ENCODE peak calls at places on chromosomes 6 and 20, in nine cellular contexts. H, S, C, Y, I, L, W, D and G are unnamed samples.

GRCh38 chr20:24694157-24694726 is 224.8 kb downstream of the SYNDIG1 start:
- DNase-seq in H (peak; percentile 62), S (no peak), C (no peak), Y (peak; percentile 58), I (no peak), L (peak; percentile 37), W (no peak), D (no peak), G (no peak)

GRCh38 chr20:12575352-12576095 is 433.2 kb upstream of the SPTLC3 start:
- DNase-seq in H (peak; percentile 75), S (no peak), C (no peak), Y (no peak), I (peak; percentile 34), L (peak; percentile 77), W (peak; percentile 59), D (no peak), G (no peak)

GRCh38 chr6:15285682-15286294 is 39.9 kb downstream of the JARID2 start:
- DNase-seq in H (no peak), S (peak; percentile 32), C (no peak), Y (no peak), I (no peak), L (no peak), W (no peak), D (no peak), G (no peak)

GRCh38 chr6:45709834-45710233 is 305.8 kb downstream of the CLIC5 start:
- DNase-seq in H (no peak), S (no peak), C (no peak), Y (no peak), I (no peak), L (no peak), W (no peak), D (peak; percentile 47), G (no peak)

GRCh38 chr20:22583773-22584629 is at the start of gene FOXA2:
- DNase-seq in H (no peak), S (no peak), C (no peak), Y (peak; percentile 95), I (no peak), L (no peak), W (peak; percentile 92), D (no peak), G (peak; percentile 83)

GRCh38 chr6:98487612-98488011 is 346.8 kb upstream of the POU3F2 start:
- DNase-seq in H (no peak), S (no peak), C (no peak), Y (no peak), I (no peak), L (no peak), W (no peak), D (no peak), G (no peak)

GRCh38 chr20:3340443-3340842 is 67.0 kb downstream of the DNAAF9 start:
- DNase-seq in H (peak; percentile 59), S (peak; percentile 15), C (no peak), Y (peak; percentile 91), I (peak; percentile 69), L (no peak), W (peak; percentile 85), D (no peak), G (no peak)

GRCh38 chr6:52734072-52734471 is 29.2 kb downstream of the GSTA2 start:
- DNase-seq in H (no peak), S (no peak), C (no peak), Y (no peak), I (no peak), L (no peak), W (no peak), D (no peak), G (no peak)

GRCh38 chr20:11783102-11783861 is 134.4 kb upstream of the BTBD3 start:
- DNase-seq in H (no peak), S (no peak), C (no peak), Y (no peak), I (no peak), L (no peak), W (no peak), D (no peak), G (no peak)

GRCh38 chr6:34305982-34306702 is 57.3 kb upstream of the SMIM29 start:
- DNase-seq in H (peak; percentile 52), S (no peak), C (no peak), Y (no peak), I (peak; percentile 52), L (peak; percentile 36), W (no peak), D (no peak), G (no peak)

GRCh38 chr6:108927927-108928326 is 79.7 kb downstream of the ARMC2 start:
- DNase-seq in H (no peak), S (peak; percentile 31), C (no peak), Y (no peak), I (no peak), L (no peak), W (no peak), D (no peak), G (no peak)

GRCh38 chr20:57384486-57384885 is 6.7 kb upstream of the RBM38 start:
- DNase-seq in H (no peak), S (no peak), C (no peak), Y (no peak), I (no peak), L (no peak), W (no peak), D (no peak), G (no peak)

GRCh38 chr6:17001188-17001587 is 100.7 kb upstream of the STMND1 start:
- DNase-seq in H (no peak), S (peak; percentile 56), C (no peak), Y (no peak), I (no peak), L (no peak), W (no peak), D (no peak), G (no peak)

GRCh38 chr6:126039284-126039683 is 52.9 kb downstream of the TRMT11 start:
- DNase-seq in H (no peak), S (peak; percentile 51), C (no peak), Y (no peak), I (no peak), L (no peak), W (no peak), D (no peak), G (no peak)

GRCh38 chr6:33581186-33581585 is 1.1 kb upstream of the BAK1 start:
- DNase-seq in H (no peak), S (no peak), C (no peak), Y (no peak), I (no peak), L (no peak), W (no peak), D (no peak), G (no peak)

GRCh38 chr20:3865152-3865886 is 18.7 kb downstream of the MAVS start:
- DNase-seq in H (no peak), S (no peak), C (no peak), Y (no peak), I (no peak), L (no peak), W (no peak), D (no peak), G (no peak)

GRCh38 chr20:51187318-51187717 is 164.4 kb upstream of the KCNG1 start:
- DNase-seq in H (no peak), S (no peak), C (no peak), Y (no peak), I (no peak), L (no peak), W (no peak), D (no peak), G (no peak)
- H3K27me3 ChIP-seq in H (no peaks in the 10 kb centered on the region), S (peaks cover 4% of the 10 kb centered on the region), C (no peaks in the 10 kb centered on the region), Y (no peaks in the 10 kb centered on the region), I (no peaks in the 10 kb centered on the region), L (no peaks in the 10 kb centered on the region), W (no peaks in the 10 kb centered on the region), D (no peaks in the 10 kb centered on the region), G (no peaks in the 10 kb centered on the region)

DNA sequence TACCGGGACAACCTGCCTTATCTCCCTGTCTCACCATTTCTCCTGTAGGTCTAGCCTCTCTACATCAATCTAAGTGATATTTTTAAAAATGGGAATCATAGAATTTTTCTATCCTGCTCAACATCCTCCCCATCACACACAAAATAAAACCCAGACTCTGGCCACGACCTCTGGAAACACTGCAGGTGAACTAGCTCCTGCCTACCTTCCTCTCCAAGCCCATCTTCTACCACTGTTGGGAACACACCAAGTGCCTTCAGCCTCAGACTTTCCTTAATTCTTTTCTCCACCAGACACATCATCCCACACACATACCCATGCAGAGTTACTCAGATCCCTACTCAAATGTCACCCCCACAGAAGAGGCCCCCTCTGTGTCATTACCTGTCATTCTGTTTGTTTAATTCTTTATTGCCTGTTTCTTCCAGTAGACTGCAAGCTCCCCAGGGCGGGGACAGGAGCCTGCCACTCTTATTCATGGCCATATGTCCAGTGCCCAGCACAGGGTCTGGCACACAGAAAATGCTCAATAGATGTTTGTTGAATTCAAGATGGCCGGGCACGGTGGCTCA is 9.7 kb upstream of the PLTP start:
- DNase-seq in H (no peak), S (no peak), C (no peak), Y (no peak), I (no peak), L (no peak), W (no peak), D (no peak), G (no peak)
- H3K4me1 ChIP-seq in H (peaks cover 40% of the 10 kb centered on the region), S (peaks cover 6% of the 10 kb centered on the region), C (no peaks in the 10 kb centered on the region), Y (peaks cover 43% of the 10 kb centered on the region), I (peaks cover 46% of the 10 kb centered on the region), L (no peaks in the 10 kb centered on the region), W (no peaks in the 10 kb centered on the region), D (no peaks in the 10 kb centered on the region), G (peaks cover 35% of the 10 kb centered on the region)

GRCh38 chr6:107305391-107305790 is 154.0 kb downstream of the PDSS2 start:
- DNase-seq in H (no peak), S (no peak), C (no peak), Y (no peak), I (no peak), L (no peak), W (no peak), D (no peak), G (no peak)
- H3K27me3 ChIP-seq in H (no peaks in the 10 kb centered on the region), S (no peaks in the 10 kb centered on the region), C (no peaks in the 10 kb centered on the region), Y (no peaks in the 10 kb centered on the region), I (no peaks in the 10 kb centered on the region), L (no peaks in the 10 kb centered on the region), W (no peaks in the 10 kb centered on the region), D (no peaks in the 10 kb centered on the region), G (no peaks in the 10 kb centered on the region)

DNA sequence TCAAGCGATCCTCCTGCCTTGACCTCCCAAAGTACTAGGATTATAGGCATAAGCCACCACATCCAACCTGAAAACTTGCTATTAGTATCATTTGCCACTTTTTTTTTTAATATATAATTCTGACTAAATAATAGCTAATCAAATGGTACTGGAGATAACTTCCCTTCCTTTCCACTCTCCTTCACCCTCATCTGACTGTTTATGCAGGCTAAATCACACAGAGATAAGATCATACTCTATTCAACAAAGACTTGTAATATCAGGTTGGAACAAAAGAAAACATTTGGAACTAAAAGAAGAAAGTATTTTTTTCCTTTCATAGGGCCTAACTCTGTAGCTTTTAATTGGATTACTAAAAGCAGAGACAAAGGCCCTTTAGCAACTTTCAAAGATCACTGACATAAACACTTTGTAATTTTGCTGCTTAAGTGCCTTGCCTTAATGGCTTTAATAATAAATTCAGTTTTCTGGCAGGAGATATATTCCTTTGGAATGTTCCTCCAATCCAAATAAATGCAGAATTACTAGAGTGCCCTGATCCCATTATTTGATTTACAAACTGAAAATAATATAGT is 198.7 kb upstream of the ASCC3 start:
- DNase-seq in H (no peak), S (no peak), C (peak; percentile 20), Y (no peak), I (no peak), L (no peak), W (no peak), D (no peak), G (no peak)
- H3K4me1 ChIP-seq in H (no peaks in the 10 kb centered on the region), S (peaks cover 17% of the 10 kb centered on the region), C (peaks cover 8% of the 10 kb centered on the region), Y (no peaks in the 10 kb centered on the region), I (no peaks in the 10 kb centered on the region), L (no peaks in the 10 kb centered on the region), W (no peaks in the 10 kb centered on the region), D (no peaks in the 10 kb centered on the region), G (no peaks in the 10 kb centered on the region)